ENCODE peak calls at places on chromosomes 7 and 10, in eight cellular contexts. Y is ELR; Q is activated CD8-positive, alpha-beta T cell treated with anti-CD3 and anti-CD28 coated beads for 36 hours; C is neuronal stem cell; E is activated CD4-positive, CD25-positive, alpha-beta regulatory T cell treated with anti-CD3 and anti-CD28 coated beads, Interleukin-2, amount 50 U/mL, for 72 hours; B is fibroblast of pulmonary artery; N is foreskin melanocyte; T is mammary epithelial cell. D is an unnamed sample.

GRCh38 chr10:103856497-103857175 is 1.3 kb upstream of the SH3PXD2A start:
- DNase-seq in Y (no peak), Q (no peak), C (no peak), E (no peak), B (no peak), N (no peak), T (no peak), D (no peak)

GRCh38 chr7:44288811-44289340 is 36.5 kb downstream of the CAMK2B start:
- DNase-seq in Y (no peak), Q (no peak), C (no peak), E (no peak), B (no peak), N (no peak), T (no peak), D (no peak)

GRCh38 chr7:122885583-122886356 is 490 bp downstream of the CADPS2 start:
- DNase-seq in Y (peak), Q (no peak), C (peak), E (no peak), B (peak), N (peak), T (peak), D (peak)

GRCh38 chr10:117007080-117007479 is 2.1 kb upstream of the SHTN1 start:
- DNase-seq in Y (peak), Q (no peak), C (no peak), E (no peak), B (peak), N (no peak), T (peak), D (peak)

GRCh38 chr10:121165276-121165675 is 314.1 kb downstream of the WDR11 start:
- DNase-seq in Y (no peak), Q (no peak), C (no peak), E (no peak), B (no peak), N (no peak), T (peak), D (peak)

GRCh38 chr10:57624856-57625592 is 642.7 kb downstream of the IPMK start:
- DNase-seq in Y (no peak), Q (no peak), C (no peak), E (no peak), B (no peak), N (no peak), T (peak), D (peak)

GRCh38 chr7:101185258-101185839 is 5.3 kb upstream of the NAT16 start:
- DNase-seq in Y (peak), Q (no peak), C (no peak), E (no peak), B (no peak), N (peak), T (peak), D (peak)

GRCh38 chr10:97184971-97185325 is 811 bp downstream of the SLIT1 start:
- DNase-seq in Y (no peak), Q (no peak), C (no peak), E (no peak), B (no peak), N (no peak), T (no peak), D (no peak)

GRCh38 chr10:29471483-29471859 is 163.3 kb downstream of the SVIL start:
- DNase-seq in Y (peak), Q (no peak), C (no peak), E (no peak), B (peak), N (peak), T (peak), D (peak)

GRCh38 chr7:101896312-101896711 is 78.9 kb downstream of the CUX1 start:
- DNase-seq in Y (no peak), Q (no peak), C (no peak), E (no peak), B (no peak), N (no peak), T (no peak), D (no peak)

GRCh38 chr7:7416031-7416968 is 119.4 kb downstream of the COL28A1 start:
- DNase-seq in Y (no peak), Q (peak), C (no peak), E (no peak), B (peak), N (no peak), T (peak), D (peak)

GRCh38 chr7:6012355-6013104 is 3.5 kb downstream of the AIMP2 start:
- DNase-seq in Y (no peak), Q (no peak), C (no peak), E (no peak), B (no peak), N (no peak), T (no peak), D (peak)

GRCh38 chr7:96308253-96308949 is 13.5 kb downstream of the SLC25A13 start:
- DNase-seq in Y (no peak), Q (no peak), C (no peak), E (no peak), B (no peak), N (no peak), T (no peak), D (no peak)

GRCh38 chr7:28481131-28481926 is 69.0 kb downstream of the CREB5 start:
- DNase-seq in Y (no peak), Q (no peak), C (peak), E (no peak), B (peak), N (no peak), T (no peak), D (no peak)

GRCh38 chr10:34905200-34905927 is 90.3 kb upstream of the PARD3 start:
- DNase-seq in Y (no peak), Q (no peak), C (no peak), E (no peak), B (no peak), N (no peak), T (no peak), D (peak)

GRCh38 chr7:21468969-21469368 is 41.1 kb downstream of the SP4 start:
- DNase-seq in Y (no peak), Q (no peak), C (no peak), E (no peak), B (no peak), N (no peak), T (no peak), D (no peak)

GRCh38 chr7:151012921-151013347 is 11.4 kb downstream of the ATG9B start:
- DNase-seq in Y (peak), Q (no peak), C (no peak), E (no peak), B (peak), N (no peak), T (no peak), D (no peak)

GRCh38 chr7:159204664-159205063 is 60.0 kb upstream of the VIPR2 start:
- DNase-seq in Y (no peak), Q (no peak), C (no peak), E (no peak), B (no peak), N (no peak), T (no peak), D (no peak)

D was measured in bronchial epithelial cell.